ENCODE peak calls at places on chromosomes 16 and 17, in four cellular contexts. X is HepG2, K is K562, H is WTC11. E is an unnamed sample.

GRCh38 chr17:80212109-80212508 is 8.0 kb downstream of the SGSH start:
- DNase-seq in K (no peak), H (no peak), X (no peak), E (no peak)

GRCh38 chr16:53129281-53130192 is 74.7 kb downstream of the CHD9 start:
- DNase-seq in X (peak), H (peak), K (peak), E (peak)

GRCh38 chr17:36920032-36921000 is 17.0 kb upstream of the LHX1 start:
- DNase-seq in H (no peak), K (peak), X (no peak), E (no peak)

GRCh38 chr16:84616515-84616914 is 1.4 kb downstream of the COTL1 start:
- DNase-seq in X (no peak), K (no peak), H (no peak), E (no peak)

GRCh38 chr17:34387566-34387965 is 24.5 kb upstream of the CCL1 start:
- DNase-seq in H (no peak), K (no peak), X (no peak), E (no peak)

GRCh38 chr17:38464251-38464722 is 36.0 kb downstream of the ARHGAP23 start:
- DNase-seq in K (peak), H (no peak), X (no peak), E (peak)

GRCh38 chr16:69724981-69725479 is 1.3 kb downstream of the NQO1 start:
- DNase-seq in H (no peak), X (peak), K (no peak), E (no peak)

GRCh38 chr17:76466775-76467130 is 650 bp upstream of the AANAT start:
- DNase-seq in K (no peak), H (no peak), X (no peak), E (no peak)

GRCh38 chr16:83586036-83586810 is 221.6 kb upstream of the HSBP1 start:
- DNase-seq in X (no peak), K (no peak), H (no peak), E (no peak)

GRCh38 chr17:65886240-65886639 is 305.7 kb downstream of the CEP112 start:
- DNase-seq in K (no peak), X (no peak), H (no peak), E (no peak)
- TF ChIP-seq ELF4 in K (no peak), X (no peak), H (no peak), E (no peak)

DNA sequence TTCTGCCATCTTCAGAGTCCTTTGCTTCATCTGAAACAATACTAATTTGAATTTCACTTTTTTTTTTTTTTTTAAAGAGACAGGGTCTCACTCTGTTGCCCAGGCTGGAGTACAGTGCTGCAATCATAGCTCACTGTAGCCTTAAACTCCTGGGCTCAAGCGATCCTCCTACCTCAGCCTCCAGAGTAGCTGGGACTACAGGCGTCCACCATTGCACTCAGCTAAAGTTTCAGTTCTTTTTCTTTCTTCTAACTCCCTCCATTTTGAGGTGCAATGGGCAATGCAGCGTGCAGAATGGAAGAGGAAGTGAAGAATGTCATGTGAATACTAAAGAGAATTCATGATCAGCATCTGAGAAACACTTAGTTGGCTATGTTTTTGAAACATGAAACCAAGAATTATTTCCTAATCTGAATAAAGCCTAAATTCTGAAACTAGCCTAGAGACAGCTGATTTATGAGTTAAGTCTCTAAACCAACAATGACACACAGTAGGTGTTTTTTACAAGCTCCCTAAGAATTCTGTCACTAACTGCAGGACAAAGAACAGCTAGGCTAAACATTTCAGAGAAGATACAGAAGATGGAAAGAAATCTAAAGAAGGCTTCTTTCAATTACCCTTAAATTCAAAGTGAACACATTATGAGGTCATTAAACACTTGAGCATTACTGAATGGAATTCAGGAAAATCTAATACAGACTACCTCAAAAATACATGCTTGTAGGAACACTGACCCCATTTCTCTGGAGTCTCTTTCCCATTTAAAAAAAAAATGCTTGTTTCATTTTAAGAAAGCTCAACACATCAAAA is 21.0 kb downstream of the SNN start:
- DNase-seq in X (no peak), H (no peak), K (no peak), E (no peak)
- TF ChIP-seq ELF4 in X (no peak), H (no peak), K (no peak), E (no peak)

DNA sequence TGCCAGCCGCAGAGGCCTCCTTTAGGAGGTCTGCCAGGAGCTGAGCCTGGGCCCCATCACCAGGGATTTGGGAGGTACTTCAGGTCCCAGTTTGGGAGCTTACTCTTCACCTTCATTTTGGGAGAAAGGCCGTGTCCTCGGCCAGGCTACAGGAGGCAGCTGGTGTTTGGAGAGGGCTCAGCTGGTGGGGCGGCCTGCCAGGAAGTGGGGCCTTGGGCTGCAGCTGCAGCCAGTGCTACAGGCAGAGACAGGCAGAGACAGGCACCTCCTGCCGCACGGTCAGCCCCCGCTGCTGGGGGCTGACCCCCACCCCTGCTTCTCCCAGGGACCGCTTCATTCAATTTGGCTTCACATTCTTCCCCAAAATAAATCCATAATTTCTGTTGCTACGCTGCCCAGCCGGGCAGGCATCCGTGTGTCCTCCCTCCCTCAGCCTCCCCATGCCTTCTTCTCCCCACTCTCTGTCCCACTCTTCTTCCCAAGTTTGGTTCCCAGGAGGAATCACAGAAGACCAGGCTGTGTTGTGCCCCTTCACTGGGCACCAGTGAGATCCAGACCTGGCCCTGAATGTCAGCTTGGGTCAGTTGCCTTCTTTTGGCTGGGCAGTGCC is 6.1 kb downstream of the TMEM235 start:
- DNase-seq in H (no peak), X (no peak), K (no peak), E (no peak)
- TF ChIP-seq ELF4 in H (no peak), X (no peak), K (no peak), E (no peak)

GRCh38 chr17:19716108-19717030 is at the start of gene SLC47A2:
- DNase-seq in X (no peak), K (no peak), H (no peak), E (no peak)

GRCh38 chr17:19717031-19717360 is 612 bp upstream of the SLC47A2 start:
- DNase-seq in K (no peak), H (no peak), X (no peak), E (no peak)

GRCh38 chr17:19713462-19713861 is 2.9 kb downstream of the SLC47A2 start:
- DNase-seq in X (no peak), K (no peak), H (peak), E (no peak)

GRCh38 chr17:19713901-19714361 is 2.5 kb downstream of the SLC47A2 start:
- DNase-seq in H (no peak), X (no peak), K (no peak), E (no peak)

GRCh38 chr17:19714542-19715411 is 1.6 kb downstream of the SLC47A2 start:
- DNase-seq in X (no peak), H (no peak), K (no peak), E (no peak)
- TF ChIP-seq ELF4 in X (no peak), H (no peak), K (no peak), E (no peak)

DNA sequence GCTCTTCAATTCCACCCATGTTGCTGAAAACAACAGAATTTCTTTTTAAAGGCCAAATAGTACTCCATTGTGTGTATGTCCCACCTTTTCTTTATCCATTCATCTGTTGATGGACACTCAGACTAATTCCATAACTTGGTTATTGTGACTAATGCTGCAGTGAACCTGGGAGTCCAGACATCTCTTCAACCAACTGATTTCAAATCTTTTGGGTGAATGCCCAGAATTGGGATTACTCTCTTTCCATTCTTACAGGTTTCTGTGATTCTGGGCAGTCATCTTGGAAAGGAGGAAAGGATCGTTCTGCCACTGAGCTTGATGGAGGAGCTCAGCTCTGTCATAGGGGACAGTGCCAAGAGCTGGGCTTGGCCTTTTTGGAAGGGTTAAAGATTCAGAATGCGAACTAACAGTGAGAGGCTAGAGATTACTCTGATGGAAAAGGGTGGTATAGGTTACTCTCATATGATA is 48.1 kb downstream of the HIC1 start:
- DNase-seq in X (no peak), H (no peak), K (no peak), E (no peak)
- TF ChIP-seq ELF4 in X (no peak), H (no peak), K (no peak), E (no peak)

DNA sequence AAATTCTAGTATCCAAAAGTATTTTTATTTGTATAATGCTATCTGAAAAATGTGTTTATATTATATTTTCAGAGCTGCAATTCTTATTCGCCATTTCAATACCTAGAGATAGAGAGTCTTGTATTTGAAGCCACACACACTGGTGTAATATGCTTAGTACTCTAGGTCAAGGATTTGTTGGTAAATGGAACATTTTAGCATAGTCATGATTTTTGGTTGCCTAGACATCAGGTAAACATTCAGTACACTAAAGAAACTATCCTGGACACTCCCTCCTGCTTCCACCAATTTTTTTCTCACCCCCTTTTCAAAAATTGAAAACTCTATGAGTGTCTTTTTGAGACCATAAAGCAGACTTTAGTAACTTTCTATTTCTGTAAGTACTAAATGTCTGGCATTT is 20.8 kb downstream of the ABHD15 start:
- DNase-seq in X (no peak), K (no peak), H (no peak), E (no peak)
- TF ChIP-seq ELF4 in X (no peak), K (no peak), H (no peak), E (no peak)

DNA sequence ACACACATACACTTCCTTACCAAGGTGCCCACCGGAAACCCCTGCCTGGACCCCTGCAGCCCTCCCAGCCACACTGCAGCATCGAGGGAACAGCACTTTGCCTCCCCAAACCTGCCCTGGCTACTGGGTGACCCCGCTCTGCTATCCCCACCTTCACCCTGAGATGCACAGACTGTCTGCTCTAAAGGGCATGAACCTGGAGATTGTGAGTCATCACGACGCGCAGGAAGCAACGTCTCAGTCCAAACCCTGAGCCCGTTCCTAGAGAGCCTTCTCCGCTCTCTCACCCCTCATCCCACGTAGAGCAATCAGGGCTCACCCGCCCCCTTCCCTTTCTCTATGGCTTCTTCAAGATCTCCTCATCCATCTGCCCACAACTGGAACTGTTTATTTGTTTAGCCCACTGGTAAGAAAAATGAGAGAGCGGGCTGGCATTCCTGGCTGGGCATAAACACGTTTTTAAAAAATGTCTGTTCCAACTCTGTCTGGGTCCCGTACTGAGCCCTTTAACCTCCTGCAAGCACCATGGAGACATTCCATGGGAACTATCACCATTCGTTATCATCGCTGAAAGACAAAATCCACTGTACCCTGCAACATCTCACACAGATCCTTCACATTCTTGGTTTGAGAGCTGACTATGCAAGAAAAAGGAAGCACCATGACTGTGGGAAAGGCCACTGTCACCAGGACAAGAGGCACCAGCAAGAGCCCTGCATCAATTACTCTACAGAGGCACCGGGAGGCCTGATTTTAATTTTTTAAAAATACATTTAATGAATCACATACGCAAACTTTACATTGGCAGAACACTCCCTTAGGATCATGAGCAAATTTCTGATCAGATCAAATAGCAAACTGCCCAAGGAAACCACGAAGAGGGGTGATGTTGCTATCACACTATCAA is 28.2 kb downstream of the ZFHX3 start:
- DNase-seq in X (no peak), H (no peak), K (no peak), E (no peak)
- TF ChIP-seq ELF4 in X (no peak), H (no peak), K (no peak), E (no peak)

GRCh38 chr17:3744032-3744431 is 20.3 kb downstream of the HASPIN start:
- DNase-seq in X (no peak), K (no peak), H (no peak), E (no peak)

GRCh38 chr17:3740611-3741073 is 16.9 kb downstream of the HASPIN start:
- DNase-seq in X (no peak), H (no peak), K (no peak), E (no peak)

GRCh38 chr17:3739422-3740124 is 15.9 kb downstream of the HASPIN start:
- DNase-seq in K (no peak), X (no peak), H (no peak), E (no peak)

GRCh38 chr17:3735515-3735914 is 11.8 kb downstream of the HASPIN start:
- DNase-seq in K (no peak), X (no peak), H (no peak), E (no peak)

GRCh38 chr17:3738562-3739295 is 15.0 kb downstream of the HASPIN start:
- DNase-seq in K (no peak), H (no peak), X (no peak), E (no peak)
- TF ChIP-seq ELF4 in K (no peak), H (no peak), X (no peak), E (no peak)

GRCh38 chr17:57534863-57535651 is 210.0 kb downstream of the CCDC182 start:
- DNase-seq in H (no peak), K (peak), X (no peak), E (peak)
- TF ChIP-seq ELF4 in H (no peak), K (no peak), X (no peak), E (no peak)

GRCh38 chr17:27805520-27806146 is 5.3 kb upstream of the NOS2 start:
- DNase-seq in X (peak), H (peak), K (peak), E (peak)

GRCh38 chr17:27804113-27804512 is 3.8 kb upstream of the NOS2 start:
- DNase-seq in X (no peak), K (no peak), H (peak), E (no peak)

GRCh38 chr17:27800522-27800921 is at the start of gene NOS2:
- DNase-seq in K (no peak), H (no peak), X (peak), E (no peak)

GRCh38 chr17:27802033-27802432 is 1.7 kb upstream of the NOS2 start:
- DNase-seq in H (no peak), X (no peak), K (no peak), E (no peak)

GRCh38 chr17:27802962-27803680 is 2.8 kb upstream of the NOS2 start:
- DNase-seq in K (no peak), H (no peak), X (no peak), E (no peak)
- TF ChIP-seq ELF4 in K (no peak), H (no peak), X (no peak), E (no peak)